ENCODE peak calls at places on chromosomes 7 and 10, in nine cellular contexts. C is heart right ventricle; H is germinal center; P is GM04504; W is H54; E is PC-3; T is AG04450; F is stimulated activated CD4-positive, alpha-beta T cell treated with anti-CD3 and anti-CD28 coated beads, Interleukin-15, amount 100 ng/mL, for 24 hours; K is mesendoderm. U is an unnamed sample.

GRCh38 chr10:128511284-128511683 is 385.1 kb upstream of the MKI67 start:
- DNase-seq in P (no peak), C (no peak), W (no peak), E (no peak), F (no peak), T (no peak), K (no peak), H (no peak), U (no peak)

GRCh38 chr10:93235686-93236085 is 162.0 kb downstream of the CYP26A1 start:
- DNase-seq in K (no peak), E (no peak), C (no peak), H (no peak), T (no peak), F (no peak), P (peak; percentile 71), W (peak; percentile 38), U (no peak)

GRCh38 chr7:46461334-46461777 is 540.3 kb upstream of the IGFBP3 start:
- DNase-seq in T (peak; percentile 24), F (no peak), C (no peak), P (no peak), W (no peak), H (no peak), K (no peak), E (no peak), U (no peak)

GRCh38 chr10:69224862-69225657 is 4.9 kb downstream of the HKDC1 start:
- DNase-seq in T (no peak), K (no peak), W (no peak), H (no peak), E (peak; percentile 72), F (no peak), P (no peak), C (no peak), U (no peak)

GRCh38 chr10:60271319-60272040 is 118.2 kb downstream of the ANK3 start:
- DNase-seq in C (no peak), H (peak; percentile 14), W (no peak), P (no peak), E (no peak), F (no peak), K (no peak), T (no peak), U (no peak)

GRCh38 chr10:70132098-70133029 is at the start of gene AIFM2:
- DNase-seq in T (no peak), F (peak; percentile 57), P (peak; percentile 62), C (peak; percentile 84), E (peak; percentile 97), W (peak; percentile 97), K (peak; percentile 78), H (peak; percentile 82), U (no peak)

GRCh38 chr7:127770870-127771269 is 118.9 kb downstream of the SND1 start:
- DNase-seq in C (no peak), K (no peak), F (no peak), E (no peak), T (no peak), P (peak; percentile 45), W (no peak), H (no peak), U (no peak)

GRCh38 chr10:110963162-110963561 is 43.8 kb downstream of the SHOC2 start:
- DNase-seq in F (no peak), C (no peak), W (no peak), K (no peak), E (no peak), H (no peak), P (no peak), T (no peak), U (no peak)

GRCh38 chr7:119270045-119270464 is 1002.9 kb upstream of the KCND2 start:
- DNase-seq in C (no peak), T (peak; percentile 26), E (peak; percentile 82), F (peak; percentile 37), K (peak; percentile 80), P (peak; percentile 11), H (peak; percentile 18), W (peak; percentile 12), U (no peak)

GRCh38 chr7:105600720-105601550 is 19.6 kb upstream of the EFCAB10 start:
- DNase-seq in E (peak; percentile 29), K (peak; percentile 95), C (no peak), W (no peak), H (no peak), P (no peak), T (no peak), F (no peak), U (no peak)